ENCODE peak calls at places on chromosomes 7 and 10, in six cellular contexts. B is ovary, F is right lobe of liver, S is spleen, G is IMR-90, U is A549. Q is an unnamed sample.

GRCh38 chr10:24821986-24822385 is 98.3 kb upstream of the ARHGAP21 start:
- DNase-seq in U (peak; percentile 48), S (no peak), G (peak; percentile 49), B (no peak), F (no peak), Q (no peak)

GRCh38 chr7:135744938-135745701 is 3.5 kb downstream of the FAM180A start:
- DNase-seq in S (no peak), B (no peak), U (no peak), F (no peak), G (peak; percentile 86), Q (no peak)

GRCh38 chr7:127890726-127891125 is 140.5 kb downstream of the LRRC4 start:
- DNase-seq in U (no peak), S (no peak), F (no peak), G (no peak), B (no peak), Q (no peak)

GRCh38 chr7:94154858-94155257 is 150.7 kb upstream of the BET1 start:
- DNase-seq in B (no peak), U (peak; percentile 13), F (no peak), S (no peak), G (peak; percentile 15), Q (no peak)

GRCh38 chr10:122020202-122020601 is 31.2 kb downstream of the TACC2 start:
- DNase-seq in G (no peak), S (no peak), F (no peak), B (no peak), U (no peak), Q (no peak)

GRCh38 chr7:143003393-143004051 is 23.4 kb downstream of the OR9A2 start:
- DNase-seq in B (no peak), S (no peak), F (no peak), G (peak; percentile 44), U (peak; percentile 53), Q (no peak)

GRCh38 chr7:115679976-115680375 is 350.6 kb downstream of the TFEC start:
- DNase-seq in F (no peak), B (no peak), U (peak; percentile 59), S (no peak), G (peak; percentile 59), Q (no peak)

GRCh38 chr10:15265076-15265475 is 96.6 kb upstream of the NMT2 start:
- DNase-seq in S (no peak), F (no peak), B (no peak), U (no peak), G (no peak), Q (no peak)

GRCh38 chr10:64175271-64175962 is 654.2 kb downstream of the REEP3 start:
- DNase-seq in F (no peak), S (no peak), U (no peak), B (no peak), G (no peak), Q (no peak)

GRCh38 chr10:97889461-97890265 is 40.0 kb downstream of the GOLGA7B start:
- DNase-seq in S (peak; percentile 66), U (peak; percentile 94), G (peak; percentile 28), F (no peak), B (no peak), Q (no peak)

GRCh38 chr10:115043719-115044118 is 49.4 kb upstream of the ATRNL1 start:
- DNase-seq in S (no peak), B (no peak), G (no peak), F (no peak), U (no peak), Q (no peak)

GRCh38 chr7:70886547-70886946 is 245.4 kb upstream of the GALNT17 start:
- DNase-seq in F (no peak), G (no peak), B (no peak), U (no peak), S (no peak), Q (no peak)

GRCh38 chr10:128047991-128048826 is 78.0 kb downstream of the MKI67 start:
- DNase-seq in F (no peak), G (peak; percentile 53), U (no peak), S (peak; percentile 82), B (no peak), Q (no peak)

GRCh38 chr10:61964059-61964709 is 62.7 kb downstream of the ARID5B start:
- DNase-seq in S (no peak), F (no peak), U (no peak), G (peak; percentile 41), B (no peak), Q (no peak)

GRCh38 chr10:5546891-5547683 is 22.3 kb downstream of the CALML3 start:
- DNase-seq in S (peak; percentile 22), U (peak; percentile 90), B (no peak), G (peak; percentile 67), F (peak; percentile 73), Q (no peak)

GRCh38 chr10:117460846-117461765 is 81.4 kb upstream of the EMX2 start:
- DNase-seq in S (peak; percentile 18), B (no peak), U (no peak), G (no peak), F (no peak), Q (no peak)

GRCh38 chr10:61894150-61894549 is 7.3 kb upstream of the ARID5B start:
- DNase-seq in B (no peak), G (no peak), U (no peak), S (no peak), F (no peak), Q (no peak)

GRCh38 chr10:86943316-86944030 is 13.9 kb downstream of the MMRN2 start:
- DNase-seq in S (no peak), F (peak; percentile 76), G (no peak), B (no peak), U (no peak), Q (no peak)

GRCh38 chr10:115981056-115981455 is 291.9 kb downstream of the GFRA1 start:
- DNase-seq in B (no peak), U (no peak), F (no peak), S (no peak), G (no peak), Q (no peak)

GRCh38 chr10:133081636-133082035 is 6.1 kb upstream of the ADGRA1 start:
- DNase-seq in F (no peak), G (no peak), U (no peak), S (no peak), B (no peak), Q (no peak)

GRCh38 chr7:77415822-77416620 is at the start of gene GSAP:
- DNase-seq in S (peak; percentile 94), U (peak; percentile 31), F (peak; percentile 89), G (no peak), B (peak; percentile 56), Q (peak; percentile 35)

DNA sequence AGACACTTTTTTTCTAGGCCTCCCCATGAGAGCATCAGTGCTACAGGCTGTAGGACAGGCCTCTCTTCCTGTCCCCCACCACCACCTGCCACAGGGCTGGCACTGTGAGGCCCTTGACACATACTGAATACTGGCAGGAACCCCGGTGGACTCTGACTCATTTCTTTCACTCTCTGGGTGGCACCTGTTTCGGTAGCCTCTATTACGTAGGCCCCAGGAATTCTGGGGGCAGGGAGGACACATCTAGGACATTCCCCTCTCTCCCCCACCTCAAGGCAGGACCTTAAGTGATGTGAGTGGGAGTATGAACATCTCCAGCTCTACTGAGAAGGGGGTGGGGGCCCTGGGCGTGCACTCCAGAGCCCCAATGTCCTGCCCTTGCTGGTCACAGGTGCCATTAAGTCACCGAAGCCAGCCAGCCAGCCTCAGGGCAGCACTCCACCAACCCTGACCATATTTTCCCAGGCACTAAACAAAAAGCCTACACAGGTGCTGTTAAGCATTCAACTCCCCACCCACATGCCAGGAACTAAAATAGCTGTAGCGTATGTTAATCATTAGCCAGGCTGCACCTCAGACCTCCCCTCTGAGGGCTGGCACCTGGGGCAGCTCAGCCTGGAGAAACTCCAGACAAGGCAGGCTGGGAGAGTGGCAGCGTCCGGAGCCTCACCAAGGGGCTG is 8.9 kb downstream of the ANXA11 start:
- DNase-seq in U (peak; percentile 61), S (peak; percentile 84), G (peak; percentile 61), B (no peak), F (peak; percentile 84), Q (no peak)
- H3K4me1 ChIP-seq in U (peaks cover 72% of the 10 kb centered on the region), S (peaks cover 100% of the 10 kb centered on the region), G (peaks cover 33% of the 10 kb centered on the region), B (peaks cover 12% of the 10 kb centered on the region), F (peaks cover 40% of the 10 kb centered on the region), Q (no peaks in the 10 kb centered on the region)

DNA sequence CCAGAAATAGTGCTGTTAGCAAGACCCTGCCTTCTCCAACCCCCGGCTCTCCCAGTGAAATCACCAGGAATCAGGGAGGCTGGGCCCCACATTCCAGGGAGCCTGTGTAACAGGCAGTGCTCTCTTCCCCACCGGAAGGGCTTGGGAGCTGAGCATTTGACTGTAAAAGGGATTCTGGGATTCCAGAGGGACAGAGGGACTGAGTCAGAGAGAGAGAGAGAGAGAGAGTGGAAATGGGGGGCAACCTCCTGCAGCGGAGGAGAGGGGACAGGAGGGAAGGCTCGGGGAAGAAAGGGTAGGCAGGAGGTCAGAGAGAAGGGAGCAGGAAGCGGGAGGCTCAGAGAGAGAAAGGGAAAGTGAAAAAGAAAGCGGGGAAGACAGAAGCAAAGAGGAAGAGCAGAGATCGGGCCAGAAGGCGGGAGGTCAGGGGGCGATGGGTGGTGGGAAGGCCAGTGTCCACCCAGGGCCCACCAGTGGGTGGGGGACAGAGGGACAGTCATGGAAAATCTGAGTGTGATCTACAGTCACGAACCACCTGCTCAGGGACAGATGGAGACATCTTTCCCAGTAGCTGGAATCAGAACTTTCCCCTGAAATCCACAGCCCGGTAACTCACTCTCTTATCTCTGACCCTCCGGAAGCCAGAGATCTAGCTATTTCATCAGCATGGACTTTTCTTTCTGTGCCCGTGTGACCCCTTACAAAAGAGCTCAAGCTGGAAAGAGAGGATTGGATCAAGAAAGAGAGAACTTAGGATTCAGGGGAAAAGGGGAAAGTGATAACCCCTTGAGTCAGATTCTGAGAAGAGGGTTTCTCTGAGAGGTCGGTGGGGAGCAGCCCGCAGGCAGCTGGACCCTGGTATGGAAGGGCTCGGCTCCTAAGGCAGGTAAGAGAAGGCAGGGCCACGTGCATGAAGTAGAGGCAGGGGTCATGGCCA is 4.6 kb upstream of the SERPINE1 start:
- DNase-seq in S (no peak), G (peak; percentile 99), U (peak; percentile 95), B (peak; percentile 91), F (peak; percentile 59), Q (peak; percentile 46)
- TF ChIP-seq POLR2A in S (no peak), G (peak; percentile 84), U (peak; percentile 17), B (peak; percentile 62), F (peak; percentile 51), Q (no peak)

DNA sequence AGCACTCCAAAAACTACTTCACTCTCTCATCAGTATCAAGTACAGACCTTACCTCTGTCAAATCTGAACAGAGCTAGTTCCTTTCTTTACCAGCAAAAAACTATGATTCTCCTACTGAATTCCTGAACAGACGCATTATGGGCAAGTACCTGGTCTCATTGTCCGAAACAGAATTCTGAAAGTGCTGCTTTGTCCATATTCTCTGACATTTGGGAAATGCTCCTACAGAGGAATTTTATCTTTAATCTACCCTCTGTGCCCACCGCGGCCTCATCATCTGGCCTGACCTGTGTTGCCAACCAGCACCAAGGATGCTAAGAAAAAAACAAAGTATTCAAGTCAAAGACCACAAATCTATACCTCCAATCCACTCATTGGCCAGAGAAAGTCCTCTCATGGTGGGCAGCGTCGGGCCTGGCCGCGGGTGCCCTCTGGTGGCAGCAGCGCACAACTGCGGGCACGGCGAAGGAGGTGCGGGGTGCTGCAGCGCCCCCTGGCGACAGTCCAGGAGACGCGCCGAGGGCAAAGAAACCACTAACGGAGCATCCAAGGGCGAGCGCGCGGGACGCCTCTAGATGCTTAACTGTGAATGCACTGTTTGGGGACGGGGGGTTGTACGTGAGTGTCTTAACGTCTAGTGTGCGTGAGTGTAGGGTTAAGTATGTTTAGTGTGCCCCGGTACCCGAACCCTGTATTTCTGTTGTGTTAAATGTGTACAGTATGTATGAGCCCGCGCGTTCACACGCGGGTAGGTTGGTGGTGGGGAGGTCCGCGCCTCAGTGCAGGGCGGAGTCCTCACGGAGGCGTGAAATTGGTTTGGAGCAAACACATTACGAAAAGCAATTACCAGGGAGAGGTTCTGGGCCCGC is 5.0 kb upstream of the GBX1 start:
- DNase-seq in B (peak; percentile 65), F (peak; percentile 83), U (peak; percentile 77), G (peak; percentile 50), S (peak; percentile 96), Q (peak; percentile 60)
- H3K4me1 ChIP-seq in B (no peaks in the 10 kb centered on the region), F (peaks cover 3% of the 10 kb centered on the region), U (no peaks in the 10 kb centered on the region), G (no peaks in the 10 kb centered on the region), S (peaks cover 19% of the 10 kb centered on the region), Q (no peaks in the 10 kb centered on the region)

GRCh38 chr10:34884272-34884952 is 69.3 kb upstream of the PARD3 start:
- DNase-seq in U (no peak), G (no peak), S (no peak), B (no peak), F (no peak), Q (no peak)
- TF ChIP-seq POLR2A in U (no peak), G (no peak), S (no peak), B (no peak), F (no peak), Q (no peak)